ENCODE peak calls at places on chromosome 22, in four cellular contexts. D is activated naive CD8-positive, alpha-beta T cell treated with anti-CD3 and anti-CD28 coated beads, Interleukin-2, amount 50 U/mL, for 24 hours; G is GM12865; I is endothelial cell. P is an unnamed sample.

GRCh38 chr22:32325416-32325801 is 32.3 kb upstream of the RFPL3 start:
- DNase-seq in D (no peak), G (no peak), I (no peak), P (peak)

GRCh38 chr22:38924197-38924952 is 33.0 kb upstream of the APOBEC3A start:
- DNase-seq in D (no peak), G (no peak), I (no peak), P (peak)

GRCh38 chr22:46064236-46064965 is 85.9 kb upstream of the PPARA start:
- DNase-seq in D (no peak), G (no peak), I (no peak), P (peak)

GRCh38 chr22:42970029-42970428 is 44.9 kb downstream of the PACSIN2 start:
- DNase-seq in D (no peak), G (no peak), I (no peak), P (no peak)

GRCh38 chr22:44030051-44030701 is 6.1 kb downstream of the PARVB start:
- DNase-seq in D (no peak), G (no peak), I (no peak), P (no peak)

GRCh38 chr22:49933236-49933921 is 14.9 kb downstream of the CRELD2 start:
- DNase-seq in D (no peak), G (no peak), I (no peak), P (no peak)

GRCh38 chr22:31141551-31141950 is 1.2 kb upstream of the PLA2G3 start:
- DNase-seq in D (no peak), G (no peak), I (no peak), P (peak)

GRCh38 chr22:49426098-49426497 is 401.6 kb downstream of the BRD1 start:
- DNase-seq in D (no peak), G (no peak), I (no peak), P (no peak)

GRCh38 chr22:40156001-40156516 is 21.7 kb upstream of the TNRC6B start:
- DNase-seq in D (no peak), G (peak), I (no peak), P (peak)

GRCh38 chr22:44382461-44383038 is 69.8 kb upstream of the SHISAL1 start:
- DNase-seq in D (no peak), G (no peak), I (no peak), P (peak)

GRCh38 chr22:40668611-40669390 is 10.5 kb upstream of the MCHR1 start:
- DNase-seq in D (no peak), G (peak), I (peak), P (peak)

GRCh38 chr22:44133901-44134511 is 46.7 kb upstream of the PARVG start:
- DNase-seq in D (no peak), G (no peak), I (no peak), P (peak)

GRCh38 chr22:42190274-42190673 is 59.7 kb upstream of the CYP2D6 start:
- DNase-seq in D (no peak), G (no peak), I (no peak), P (no peak)

P was measured in osteoblast.